ENCODE peak calls at places on chromosome 13, in eight cellular contexts. G is upper lobe of right lung; E is ascending aorta; C is cardiac muscle cell; J is left ventricle myocardium inferior; K is A549; F is mesendoderm; X is CD4-positive, alpha-beta T cell. N is an unnamed sample.

GRCh38 chr13:41900918-41901317 is 60.0 kb downstream of the VWA8 start:
- DNase-seq in X (no peak), F (no peak), G (no peak), E (no peak), K (peak; percentile 16), J (no peak), C (no peak), N (no peak)

GRCh38 chr13:47215741-47216140 is 318.9 kb upstream of the HTR2A start:
- DNase-seq in C (no peak), F (peak; percentile 97), E (no peak), X (no peak), G (no peak), J (no peak), K (peak; percentile 1), N (no peak)

GRCh38 chr13:41916173-41916954 is 44.5 kb downstream of the VWA8 start:
- DNase-seq in J (no peak), E (no peak), X (no peak), K (no peak), F (no peak), C (peak; percentile 30), G (no peak), N (no peak)

GRCh38 chr13:98519976-98520375 is 56.9 kb downstream of the STK24 start:
- DNase-seq in J (no peak), G (no peak), K (no peak), C (peak; percentile 56), E (no peak), X (no peak), F (no peak), N (no peak)

GRCh38 chr13:29754486-29754806 is 96.0 kb downstream of the UBL3 start:
- DNase-seq in E (no peak), K (peak; percentile 60), G (no peak), J (no peak), X (no peak), F (peak; percentile 92), C (no peak), N (no peak)

GRCh38 chr13:33953203-33953602 is 135.3 kb downstream of the RFC3 start:
- DNase-seq in C (no peak), F (no peak), K (no peak), J (no peak), X (no peak), E (no peak), G (no peak), N (no peak)

GRCh38 chr13:24168980-24169379 is 8.5 kb downstream of the SPATA13 start:
- DNase-seq in J (no peak), X (no peak), C (no peak), F (peak; percentile 32), E (no peak), K (no peak), G (no peak), N (no peak)

GRCh38 chr13:36880961-36881360 is 39.1 kb downstream of the SMAD9 start:
- DNase-seq in X (no peak), J (no peak), K (no peak), G (no peak), C (no peak), F (no peak), E (no peak), N (no peak)

GRCh38 chr13:74770361-74770760 is 636.2 kb upstream of the KLF12 start:
- DNase-seq in J (no peak), G (no peak), E (no peak), C (no peak), K (peak; percentile 20), X (no peak), F (peak; percentile 20), N (no peak)

GRCh38 chr13:23871616-23872220 is 17.5 kb downstream of the MIPEP start:
- DNase-seq in X (no peak), K (peak; percentile 23), C (peak; percentile 20), G (no peak), F (peak; percentile 34), E (no peak), J (no peak), N (no peak)

GRCh38 chr13:50611117-50611781 is 232.2 kb downstream of the DLEU7 start:
- DNase-seq in C (no peak), G (no peak), K (no peak), J (no peak), E (no peak), F (no peak), X (no peak), N (no peak)

GRCh38 chr13:112057736-112058518 is 9.0 kb upstream of the SOX1 start:
- DNase-seq in J (no peak), X (no peak), E (no peak), G (no peak), K (no peak), F (no peak), C (no peak), N (no peak)

GRCh38 chr13:87122551-87122950 is 548.6 kb upstream of the SLITRK5 start:
- DNase-seq in K (no peak), X (no peak), F (no peak), E (no peak), J (no peak), C (no peak), G (no peak), N (no peak)

GRCh38 chr13:23570099-23570926 is at the start of gene TNFRSF19:
- DNase-seq in G (no peak), E (no peak), K (no peak), J (peak; percentile 45), C (peak; percentile 80), F (peak; percentile 91), X (no peak), N (no peak)

DNA sequence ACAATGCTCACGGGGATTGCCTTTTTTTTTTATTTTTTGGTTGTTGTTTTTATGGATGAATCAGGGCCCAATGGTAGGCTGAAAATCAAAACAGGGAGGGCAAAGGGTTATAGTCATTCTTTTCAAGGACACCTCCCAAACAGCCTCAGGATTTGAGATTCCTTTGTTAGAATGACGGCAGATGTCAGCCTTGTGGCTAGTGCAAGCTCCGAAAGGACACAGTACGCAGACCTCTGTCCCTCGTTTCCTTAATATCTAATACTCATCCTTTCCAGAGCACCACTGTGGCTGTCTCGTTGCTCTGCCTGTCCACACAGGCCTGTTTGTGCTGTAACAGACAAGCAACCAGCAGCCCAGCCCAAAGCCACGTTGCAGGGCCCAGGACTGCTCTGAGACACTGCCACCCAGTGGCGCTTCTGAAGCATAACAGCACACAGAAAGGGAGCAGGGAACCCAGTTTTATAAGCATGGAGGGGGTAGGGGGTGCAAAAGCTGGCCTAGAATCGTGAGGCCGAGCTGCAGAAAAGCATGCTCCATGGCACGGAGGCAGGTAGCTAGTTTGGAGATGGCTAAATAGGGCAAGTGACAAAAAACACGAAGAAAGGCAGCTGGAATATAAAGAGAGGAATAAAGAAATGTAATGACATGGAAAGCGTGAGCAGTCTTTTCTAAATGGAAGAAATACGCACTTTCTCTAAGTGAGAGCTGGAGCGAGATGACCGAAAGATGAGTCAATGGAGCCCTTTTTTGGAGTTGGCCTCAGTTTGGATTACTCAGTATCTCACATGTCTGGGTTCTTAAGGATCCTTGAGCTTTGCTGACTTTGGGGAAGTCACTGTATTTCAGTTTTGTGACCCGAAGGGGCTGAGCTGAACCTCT is 40.7 kb upstream of the MEDAG start:
- DNase-seq in J (peak; percentile 74), F (peak; percentile 94), E (peak; percentile 90), C (peak; percentile 90), X (peak; percentile 22), G (peak; percentile 80), K (peak; percentile 81), N (peak; percentile 48)
- H3K27ac ChIP-seq in J (peak overlapping the region; percentile 72), F (peak overlapping the region; percentile 68), E (peak overlapping the region; percentile 97), C (peak overlapping the region; percentile 48), X (no peak overlapping the region), G (peak overlapping the region; percentile 52), K (peak overlapping the region; percentile 81), N (no peak overlapping the region)

DNA sequence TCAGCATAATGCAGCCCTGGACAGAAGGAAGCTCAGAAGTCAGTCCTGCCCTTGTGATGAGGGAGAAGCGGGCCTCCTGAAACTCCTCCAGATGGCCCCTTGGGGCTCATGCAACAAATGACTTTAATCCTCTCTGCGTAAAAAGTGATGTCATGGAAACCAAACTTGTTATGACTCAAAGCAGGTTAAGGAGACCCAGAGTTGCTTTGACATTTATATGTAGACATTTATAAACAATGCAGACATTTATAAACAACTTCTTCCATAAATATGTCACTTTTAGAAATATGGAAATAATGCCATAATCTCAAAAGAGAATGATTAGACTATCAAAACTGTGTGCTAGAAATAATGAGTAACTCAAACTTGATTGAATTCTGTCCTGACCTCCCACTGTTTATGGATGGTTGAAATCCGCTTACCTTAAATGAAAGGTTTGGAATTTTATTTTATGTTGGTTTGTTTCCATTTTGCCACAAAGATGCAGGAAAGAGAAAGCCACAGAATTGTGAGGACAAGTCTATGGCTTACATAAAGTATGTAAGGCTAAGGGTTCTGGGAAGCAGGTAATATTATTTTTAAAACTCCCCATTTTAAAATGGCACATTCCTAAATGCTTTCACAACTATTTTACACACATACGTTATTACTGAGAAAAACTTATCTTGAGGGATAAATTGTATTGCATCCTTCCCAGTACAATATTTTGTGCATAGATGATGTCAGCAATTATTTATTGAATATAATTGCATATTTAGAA is 73.7 kb downstream of the CYSLTR2 start:
- DNase-seq in E (no peak), G (no peak), F (no peak), J (peak; percentile 48), K (no peak), X (no peak), C (no peak), N (no peak)
- H3K27ac ChIP-seq in E (no peak overlapping the region), G (no peak overlapping the region), F (no peak overlapping the region), J (peak overlapping the region; percentile 68), K (no peak overlapping the region), X (no peak overlapping the region), C (no peak overlapping the region), N (no peak overlapping the region)

GRCh38 chr13:91580749-91581148 is 182.3 kb downstream of the GPC5 start:
- DNase-seq in C (no peak), J (no peak), E (no peak), F (no peak), X (no peak), G (no peak), K (no peak), N (no peak)

GRCh38 chr13:91592050-91593014 is 193.9 kb downstream of the GPC5 start:
- DNase-seq in E (no peak), X (no peak), K (no peak), C (no peak), J (no peak), F (no peak), G (no peak), N (no peak)

GRCh38 chr13:91588541-91588940 is 190.1 kb downstream of the GPC5 start:
- DNase-seq in E (no peak), F (no peak), X (no peak), J (no peak), K (no peak), G (no peak), C (no peak), N (no peak)

GRCh38 chr13:91586609-91587008 is 188.2 kb downstream of the GPC5 start:
- DNase-seq in K (no peak), C (no peak), E (no peak), J (no peak), X (no peak), F (no peak), G (no peak), N (no peak)
- H3K27ac ChIP-seq in K (no peak overlapping the region), C (no peak overlapping the region), E (no peak overlapping the region), J (no peak overlapping the region), X (no peak overlapping the region), F (no peak overlapping the region), G (no peak overlapping the region), N (no peak overlapping the region)

DNA sequence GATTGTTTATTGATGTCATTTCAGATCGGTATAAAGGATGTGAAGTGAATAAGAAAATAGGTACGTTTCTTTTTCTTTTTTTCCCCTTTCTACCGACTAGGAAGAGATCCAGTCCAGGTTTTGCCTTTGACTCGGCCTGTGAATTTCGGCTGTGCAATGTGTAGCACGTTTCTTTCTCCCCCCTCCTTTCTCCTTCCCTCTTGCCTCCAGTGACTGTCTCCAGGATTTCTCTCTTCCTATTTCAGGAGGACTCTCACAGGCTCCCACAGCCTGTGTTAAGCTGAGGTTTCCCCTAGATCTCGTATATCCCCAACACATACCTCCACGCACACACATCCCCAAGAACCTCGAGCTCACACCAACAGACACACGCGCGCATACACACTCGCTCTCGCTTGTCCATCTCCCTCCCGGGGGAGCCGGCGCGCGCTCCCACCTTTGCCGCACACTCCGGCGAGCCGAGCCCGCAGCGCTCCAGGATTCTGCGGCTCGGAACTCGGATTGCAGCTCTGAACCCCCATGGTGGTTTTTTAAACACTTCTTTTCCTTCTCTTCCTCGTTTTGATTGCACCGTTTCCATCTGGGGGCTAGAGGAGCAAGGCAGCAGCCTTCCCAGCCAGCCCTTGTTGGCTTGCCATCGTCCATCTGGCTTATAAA is at the start of gene GPC6:
- DNase-seq in J (no peak), K (peak; percentile 82), X (no peak), C (peak; percentile 89), E (peak; percentile 80), G (no peak), F (peak; percentile 96), N (no peak)
- H3K27ac ChIP-seq in J (peak within 1 kb of the TSS; percentile 61), K (peak within 1 kb of the TSS; percentile 92), X (no peak within 1 kb of the TSS), C (peak within 1 kb of the TSS; percentile 93), E (peak within 1 kb of the TSS; percentile 95), G (peak within 1 kb of the TSS; percentile 61), F (peak within 1 kb of the TSS; percentile 84), N (no peak within 1 kb of the TSS)